ENCODE peak calls at places on chromosomes 4 and X, in six cellular contexts. N is MM.1S, G is neural progenitor cell, K is aorta, I is spleen, Q is PC-9. Y is an unnamed sample.

GRCh38 chr4:150050566-150050965 is 27.7 kb upstream of the DCLK2 start:
- DNase-seq in N (no peak), G (no peak), K (no peak), I (no peak), Q (no peak), Y (no peak)

GRCh38 chrX:34881671-34882070 is 60.9 kb upstream of the FAM47B start:
- DNase-seq in N (no peak), G (no peak), K (no peak), I (no peak), Q (no peak), Y (no peak)

GRCh38 chrX:23901805-23902204 is 5.9 kb downstream of the APOO start:
- DNase-seq in N (peak), G (peak), K (no peak), I (no peak), Q (peak), Y (peak)

GRCh38 chr4:127309360-127310095 is 323.2 kb upstream of the INTU start:
- DNase-seq in N (no peak), G (no peak), K (no peak), I (no peak), Q (no peak), Y (no peak)

GRCh38 chr4:80466618-80467017 is 131.1 kb downstream of the CFAP299 start:
- DNase-seq in N (no peak), G (no peak), K (no peak), I (no peak), Q (no peak), Y (no peak)

GRCh38 chr4:124753941-124754581 is 41.5 kb upstream of the ANKRD50 start:
- DNase-seq in N (no peak), G (no peak), K (no peak), I (no peak), Q (peak), Y (no peak)

GRCh38 chrX:86149089-86149488 is 838 bp downstream of the DACH2 start:
- DNase-seq in N (no peak), G (peak), K (no peak), I (no peak), Q (no peak), Y (no peak)

GRCh38 chr4:106766519-106766918 is 269.6 kb downstream of the DKK2 start:
- DNase-seq in N (no peak), G (no peak), K (no peak), I (no peak), Q (no peak), Y (no peak)

GRCh38 chr4:119097282-119097900 is 38.2 kb upstream of the MYOZ2 start:
- DNase-seq in N (no peak), G (no peak), K (no peak), I (no peak), Q (no peak), Y (no peak)

GRCh38 chr4:119623025-119623424 is 5.6 kb downstream of the PDE5A start:
- DNase-seq in N (no peak), G (no peak), K (no peak), I (no peak), Q (no peak), Y (no peak)

GRCh38 chrX:48698306-48698705 is 1.8 kb downstream of the SUV39H1 start:
- DNase-seq in N (no peak), G (peak), K (no peak), I (peak), Q (no peak), Y (no peak)

GRCh38 chrX:21656587-21657317 is 1.4 kb downstream of the KLHL34 start:
- DNase-seq in N (no peak), G (no peak), K (no peak), I (peak), Q (no peak), Y (no peak)

GRCh38 chr4:83269256-83269655 is 15.3 kb downstream of the COQ2 start:
- DNase-seq in N (no peak), G (no peak), K (no peak), I (no peak), Q (no peak), Y (no peak)

GRCh38 chr4:52102587-52102986 is 51.5 kb downstream of the SPATA18 start:
- DNase-seq in N (no peak), G (no peak), K (no peak), I (no peak), Q (no peak), Y (no peak)

GRCh38 chrX:53711446-53711845 is 24.9 kb upstream of the HUWE1 start:
- DNase-seq in N (no peak), G (no peak), K (no peak), I (no peak), Q (peak), Y (no peak)

GRCh38 chr4:180665994-180666818 is 1577.0 kb upstream of the TENM3 start:
- DNase-seq in N (peak), G (peak), K (no peak), I (no peak), Q (no peak), Y (peak)

GRCh38 chr4:102554482-102554881 is 53.3 kb downstream of the NFKB1 start:
- DNase-seq in N (no peak), G (peak), K (no peak), I (no peak), Q (no peak), Y (no peak)

GRCh38 chr4:2942532-2943363 is 20.5 kb downstream of the NOP14 start:
- DNase-seq in N (no peak), G (no peak), K (no peak), I (peak), Q (no peak), Y (no peak)

GRCh38 chr4:147465461-147465860 is 15.4 kb upstream of the EDNRA start:
- DNase-seq in N (no peak), G (no peak), K (no peak), I (no peak), Q (no peak), Y (no peak)

GRCh38 chrX:134469481-134469880 is 9.5 kb downstream of the HPRT1 start:
- DNase-seq in N (no peak), G (no peak), K (no peak), I (no peak), Q (no peak), Y (no peak)

GRCh38 chr4:1579834-1580686 is 104.1 kb downstream of the FAM53A start:
- DNase-seq in N (no peak), G (peak), K (peak), I (peak), Q (peak), Y (peak)

GRCh38 chr4:174475528-174475927 is 46.8 kb downstream of the HPGD start:
- DNase-seq in N (no peak), G (no peak), K (no peak), I (no peak), Q (no peak), Y (no peak)

GRCh38 chrX:125236955-125237354 is 82.7 kb upstream of the TEX13C start:
- DNase-seq in N (no peak), G (no peak), K (no peak), I (no peak), Q (no peak), Y (no peak)

GRCh38 chr4:128876194-128876593 is 66.7 kb downstream of the JADE1 start:
- DNase-seq in N (no peak), G (no peak), K (no peak), I (no peak), Q (no peak), Y (no peak)

GRCh38 chr4:128879971-128880370 is 70.5 kb downstream of the JADE1 start:
- DNase-seq in N (no peak), G (no peak), K (no peak), I (no peak), Q (no peak), Y (no peak)

GRCh38 chr4:128880662-128881061 is 71.2 kb downstream of the JADE1 start:
- DNase-seq in N (no peak), G (no peak), K (no peak), I (no peak), Q (no peak), Y (no peak)

GRCh38 chr4:128877934-128878333 is 68.4 kb downstream of the JADE1 start:
- DNase-seq in N (no peak), G (no peak), K (no peak), I (no peak), Q (no peak), Y (no peak)

GRCh38 chr4:128879283-128879682 is 69.8 kb downstream of the JADE1 start:
- DNase-seq in N (no peak), G (no peak), K (no peak), I (no peak), Q (no peak), Y (no peak)
- H3K4me3 ChIP-seq in N (no peak), G (no peak), K (no peak), I (no peak), Q (no peak), Y (no peak)

DNA sequence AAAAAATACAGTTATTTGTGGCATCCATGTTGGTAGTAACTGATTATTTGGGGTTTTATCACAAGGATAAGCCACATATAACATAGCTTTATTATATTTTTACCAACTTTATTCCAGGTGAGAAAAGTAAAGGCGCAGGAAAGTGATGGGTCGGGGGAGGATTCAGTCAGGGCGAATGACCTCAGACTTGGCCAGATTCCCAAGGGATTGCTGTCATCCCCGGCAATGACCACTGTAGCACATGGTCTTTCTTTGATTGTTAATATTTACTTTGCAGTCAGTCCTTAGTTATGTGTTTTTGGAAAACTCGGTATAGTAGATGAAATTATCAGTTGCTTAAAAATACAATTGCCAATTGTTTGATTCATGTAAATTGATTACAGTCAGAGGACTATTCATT is 17.6 kb downstream of the GRIA3 start:
- DNase-seq in N (no peak), G (no peak), K (no peak), I (no peak), Q (no peak), Y (no peak)
- H3K4me3 ChIP-seq in N (no peak), G (no peak), K (no peak), I (no peak), Q (no peak), Y (no peak)

GRCh38 chr4:39365360-39365759 is 802 bp downstream of the RFC1 start:
- DNase-seq in N (no peak), G (no peak), K (no peak), I (no peak), Q (no peak), Y (no peak)

GRCh38 chr4:39367166-39367565 is 1.0 kb upstream of the RFC1 start:
- DNase-seq in N (no peak), G (no peak), K (no peak), I (no peak), Q (no peak), Y (no peak)

GRCh38 chr4:39362827-39363226 is 3.3 kb downstream of the RFC1 start:
- DNase-seq in N (no peak), G (no peak), K (no peak), I (no peak), Q (no peak), Y (no peak)

GRCh38 chr4:39365931-39366771 is at the start of gene RFC1:
- DNase-seq in N (peak), G (peak), K (peak), I (peak), Q (peak), Y (peak)

GRCh38 chr4:39363773-39364393 is 2.3 kb downstream of the RFC1 start:
- DNase-seq in N (peak), G (no peak), K (no peak), I (no peak), Q (no peak), Y (no peak)
- H3K4me3 ChIP-seq in N (peak), G (no peak), K (no peak), I (no peak), Q (no peak), Y (no peak)

DNA sequence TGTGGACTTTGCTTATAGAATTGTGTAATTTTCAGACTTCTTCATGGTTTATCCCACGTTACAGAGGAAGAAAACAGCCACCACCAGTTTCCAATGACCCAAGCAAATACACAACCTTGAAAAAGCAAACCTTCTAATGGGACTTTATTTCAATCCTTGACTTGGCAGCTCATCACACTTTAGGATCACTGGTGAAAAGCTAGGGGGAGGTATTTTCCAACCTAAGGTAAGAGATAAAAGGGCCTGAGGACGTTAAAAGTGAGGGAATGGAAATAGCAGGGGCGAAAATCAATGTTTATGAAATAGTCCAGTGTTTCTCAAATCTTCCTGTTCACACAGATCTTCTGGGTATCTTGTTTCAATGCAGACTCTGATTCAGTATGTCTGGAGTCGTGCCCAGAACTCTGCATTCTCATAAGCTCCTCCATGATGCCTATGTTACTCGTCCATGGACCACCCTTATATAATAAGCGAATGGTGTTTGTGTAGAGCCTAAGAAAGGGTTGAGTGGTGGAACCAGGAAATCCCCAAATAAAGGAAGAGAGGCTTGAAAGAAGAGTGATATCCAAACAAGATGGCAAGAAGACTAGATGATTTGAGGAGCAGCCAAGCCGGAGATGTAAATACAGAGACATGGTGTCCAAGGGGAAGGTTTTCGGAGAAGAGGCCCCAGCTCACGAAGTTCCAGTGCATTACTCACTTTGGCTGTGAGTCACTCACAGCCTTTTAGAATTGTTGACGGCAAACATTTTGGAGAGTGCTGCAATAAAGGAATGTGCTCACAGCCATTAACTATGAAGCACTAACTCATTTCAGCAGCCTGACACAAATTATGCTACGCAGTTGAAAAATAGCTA is 215.6 kb upstream of the PPARGC1A start:
- DNase-seq in N (no peak), G (no peak), K (no peak), I (no peak), Q (no peak), Y (no peak)
- H3K4me3 ChIP-seq in N (no peak), G (no peak), K (no peak), I (no peak), Q (no peak), Y (no peak)

GRCh38 chrX:45424341-45424740 is 223.7 kb upstream of the DIPK2B start:
- DNase-seq in N (no peak), G (no peak), K (no peak), I (no peak), Q (no peak), Y (no peak)
- H3K4me3 ChIP-seq in N (no peak), G (no peak), K (no peak), I (no peak), Q (no peak), Y (no peak)

DNA sequence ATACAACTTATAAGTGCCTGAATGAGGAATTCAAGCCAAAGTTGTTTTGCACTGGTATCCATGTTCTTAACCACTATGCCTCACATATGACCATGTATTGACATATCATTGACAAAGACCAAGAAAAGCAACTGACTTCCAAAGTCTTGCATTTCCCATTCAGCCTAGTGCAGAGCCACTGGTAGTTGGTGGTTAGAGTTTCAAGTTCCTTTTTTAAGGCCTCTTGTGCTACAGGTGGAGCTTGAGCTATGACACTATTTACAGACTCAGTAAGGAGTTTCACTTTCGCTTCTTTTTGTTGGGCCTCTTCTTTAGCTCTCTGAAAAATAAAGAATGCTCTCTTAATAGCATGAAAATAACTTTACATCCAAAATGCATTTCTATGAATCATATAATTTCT is 763.0 kb downstream of the DMD start:
- DNase-seq in N (peak), G (no peak), K (no peak), I (no peak), Q (no peak), Y (no peak)
- H3K4me3 ChIP-seq in N (no peak), G (no peak), K (no peak), I (no peak), Q (no peak), Y (no peak)